ENCODE peak calls at places on chromosome 19, in eight cellular contexts. S is CD8-positive, alpha-beta memory T cell; Z is BJ; X is kidney epithelial cell; U is epithelial cell of proximal tubule; A is upper lobe of right lung; Q is GM23338; T is fibroblast of the aortic adventitia. Y is an unnamed sample.

GRCh38 chr19:20167020-20167644 is at the start of gene ZNF486:
- DNase-seq in S (peak), Z (peak), X (peak), T (peak), Q (peak), A (peak), U (peak), Y (peak)

GRCh38 chr19:28737021-28737525 is 475.9 kb downstream of the UQCRFS1 start:
- DNase-seq in T (peak), X (no peak), A (no peak), U (no peak), Z (peak), Q (peak), S (peak), Y (peak)

GRCh38 chr19:13902993-13903555 is 2.8 kb downstream of the BRME1 start:
- DNase-seq in Q (peak), Z (no peak), T (no peak), X (no peak), A (no peak), S (no peak), U (no peak), Y (no peak)

GRCh38 chr19:6868341-6868740 is 19.0 kb upstream of the ADGRE1 start:
- DNase-seq in S (no peak), Q (no peak), T (no peak), X (no peak), Z (no peak), U (no peak), A (no peak), Y (no peak)

GRCh38 chr19:38210458-38210987 is 13.5 kb downstream of the DPF1 start:
- DNase-seq in S (no peak), A (no peak), X (no peak), Z (no peak), U (no peak), Q (peak), T (peak), Y (no peak)

GRCh38 chr19:42229855-42230331 is 9.8 kb downstream of the ZNF526 start:
- DNase-seq in Z (no peak), S (no peak), U (no peak), A (no peak), X (no peak), Q (no peak), T (no peak), Y (no peak)

GRCh38 chr19:48613024-48613851 is 1.6 kb downstream of the FAM83E start:
- DNase-seq in A (peak), Z (no peak), T (no peak), U (no peak), S (no peak), X (no peak), Q (no peak), Y (no peak)

GRCh38 chr19:40716031-40716654 is 543 bp downstream of the COQ8B start:
- DNase-seq in S (peak), A (no peak), U (peak), Z (no peak), Q (no peak), T (no peak), X (peak), Y (peak)

GRCh38 chr19:32691952-32692726 is 518 bp downstream of the NUDT19 start:
- DNase-seq in A (peak), Z (no peak), U (no peak), Q (peak), S (peak), X (no peak), T (peak), Y (peak)

GRCh38 chr19:53055117-53055516 is 10.6 kb downstream of the ERVV-2 start:
- DNase-seq in T (no peak), U (no peak), A (no peak), X (no peak), Q (no peak), S (no peak), Z (no peak), Y (no peak)

GRCh38 chr19:18475762-18476331 is 37.9 kb upstream of the ISYNA1 start:
- DNase-seq in U (no peak), X (no peak), Q (no peak), A (no peak), Z (no peak), S (no peak), T (no peak), Y (no peak)

GRCh38 chr19:13597625-13598024 is 91.3 kb upstream of the CACNA1A start:
- DNase-seq in X (no peak), S (peak), T (peak), U (no peak), Q (peak), A (no peak), Z (no peak), Y (no peak)

GRCh38 chr19:29623726-29624488 is 17.8 kb downstream of the POP4 start:
- DNase-seq in Q (no peak), T (no peak), X (no peak), S (peak), A (no peak), Z (no peak), U (no peak), Y (no peak)

DNA sequence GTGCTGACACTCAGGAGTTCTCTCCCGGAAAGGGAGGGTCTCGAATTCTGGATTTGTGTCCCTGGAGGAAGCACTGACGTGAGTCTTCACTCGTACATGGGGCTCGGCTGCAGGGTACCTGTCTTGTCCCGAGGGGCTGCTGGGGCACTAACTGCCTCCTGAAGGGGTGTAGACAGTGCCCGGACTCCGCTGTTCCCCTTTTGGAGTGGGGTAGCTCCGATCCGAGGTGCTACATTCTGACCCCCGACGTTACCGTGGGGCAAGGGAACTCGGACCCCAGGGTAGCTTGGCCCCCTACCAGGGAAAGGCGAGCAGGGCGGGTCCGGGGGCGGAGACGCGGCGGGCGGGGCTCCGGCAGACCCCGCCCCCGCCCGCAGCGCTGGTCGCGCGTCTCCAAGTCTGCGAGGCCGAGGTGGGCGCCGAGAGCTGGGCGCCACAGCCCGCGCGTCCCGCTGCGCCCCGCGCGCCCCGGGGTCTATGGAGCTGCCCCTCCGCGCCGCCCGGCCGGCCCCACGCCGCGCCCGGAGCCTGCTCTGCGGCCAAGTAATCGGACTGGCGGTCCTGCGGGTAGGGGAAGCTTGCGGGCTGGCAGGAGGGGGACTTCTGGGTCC is at the start of gene NPAS1:
- DNase-seq in S (no peak), Z (no peak), U (no peak), X (no peak), A (no peak), T (no peak), Q (peak), Y (no peak)
- H3K4me3 ChIP-seq in S (no peak), Z (peak), U (no peak), X (no peak), A (no peak), T (peak), Q (peak), Y (no peak)

GRCh38 chr19:15424692-15425272 is 6.0 kb upstream of the AKAP8L start:
- DNase-seq in A (no peak), U (no peak), X (no peak), T (no peak), S (no peak), Z (no peak), Q (no peak), Y (no peak)

GRCh38 chr19:15425321-15425950 is 6.6 kb upstream of the AKAP8L start:
- DNase-seq in A (no peak), Q (no peak), U (no peak), T (no peak), S (no peak), X (no peak), Z (no peak), Y (no peak)

GRCh38 chr19:15427991-15428471 is 9.2 kb upstream of the AKAP8L start:
- DNase-seq in S (no peak), X (no peak), U (no peak), T (no peak), Q (no peak), Z (no peak), A (no peak), Y (no peak)

GRCh38 chr19:15427350-15427700 is 8.5 kb upstream of the AKAP8L start:
- DNase-seq in Q (no peak), T (no peak), X (no peak), U (no peak), A (no peak), S (no peak), Z (no peak), Y (no peak)

DNA sequence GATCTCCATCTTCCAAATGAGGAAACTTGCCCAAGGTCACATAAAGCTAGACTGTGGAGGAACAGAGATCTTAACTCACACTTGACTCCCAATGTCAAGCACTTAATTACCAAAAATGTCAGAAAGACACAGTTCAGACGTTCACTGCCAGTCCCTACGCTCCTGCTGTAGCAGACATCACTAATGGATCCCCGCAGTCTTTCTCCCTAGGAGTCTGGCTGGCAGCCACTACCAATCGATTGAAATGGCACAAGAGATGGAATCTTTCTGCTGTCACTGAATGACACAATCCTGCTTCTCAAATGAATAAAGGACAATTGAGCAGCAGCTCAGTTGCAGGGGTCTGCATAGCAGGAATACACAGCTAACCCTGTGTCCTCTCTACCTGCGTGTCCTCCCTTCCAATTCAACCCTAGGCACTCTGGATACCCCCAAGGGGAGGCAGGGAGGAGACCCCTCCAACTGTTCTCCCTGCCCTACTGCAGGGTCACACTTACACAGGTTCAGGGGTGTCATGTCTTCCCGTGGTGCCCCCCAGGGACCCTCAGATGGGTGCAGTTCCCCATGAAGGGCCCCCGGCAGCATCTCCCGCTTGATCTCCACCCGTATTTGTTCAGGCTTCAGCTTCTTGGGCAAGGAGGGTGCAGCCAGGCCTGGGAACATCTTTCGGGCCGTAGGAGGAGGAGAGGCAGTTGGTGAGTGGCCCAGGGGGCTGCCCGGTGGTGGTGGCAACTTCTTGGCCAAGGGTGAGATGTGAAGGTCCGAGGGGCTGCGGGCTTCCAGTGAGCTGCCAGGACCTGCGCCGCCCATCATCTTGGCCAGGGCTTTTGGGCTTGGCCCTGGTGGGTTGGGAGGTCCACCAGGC is 7.9 kb upstream of the AKAP8L start:
- DNase-seq in U (no peak), X (no peak), Z (no peak), T (no peak), S (no peak), Q (no peak), A (no peak), Y (no peak)
- H3K4me3 ChIP-seq in U (no peak), X (no peak), Z (no peak), T (no peak), S (no peak), Q (no peak), A (no peak), Y (no peak)

DNA sequence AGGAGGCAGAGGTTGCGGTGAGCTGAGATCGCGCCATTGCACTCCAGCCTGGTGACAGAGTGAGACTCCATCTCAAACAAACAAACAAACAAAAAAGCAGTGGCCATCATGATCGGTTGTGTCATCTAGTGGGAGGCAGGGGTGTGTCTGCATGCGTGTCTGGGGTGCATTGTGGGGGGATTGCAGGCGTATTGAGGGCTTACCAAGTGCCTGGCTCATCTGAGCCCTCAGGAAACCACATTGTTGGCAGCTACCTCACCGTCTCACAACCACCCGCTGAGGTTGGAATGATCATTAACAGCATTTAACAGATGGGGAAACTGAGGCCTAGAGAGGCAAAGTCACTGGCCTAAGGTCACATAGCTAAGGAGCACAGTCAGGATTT is 30.5 kb downstream of the NFIC start:
- DNase-seq in A (no peak), T (no peak), Q (no peak), U (no peak), X (no peak), S (no peak), Z (no peak), Y (no peak)
- H3K4me3 ChIP-seq in A (no peak), T (no peak), Q (no peak), U (no peak), X (no peak), S (no peak), Z (no peak), Y (no peak)

GRCh38 chr19:4580021-4580901 is 20.8 kb upstream of the SEMA6B start:
- DNase-seq in T (no peak), A (no peak), U (no peak), S (no peak), Q (peak), X (no peak), Z (no peak), Y (no peak)
- H3K4me3 ChIP-seq in T (peak), A (peak), U (no peak), S (no peak), Q (peak), X (peak), Z (no peak), Y (no peak)

GRCh38 chr19:964761-965694 is 19.1 kb upstream of the WDR18 start:
- DNase-seq in U (no peak), T (no peak), S (no peak), A (no peak), X (no peak), Z (no peak), Q (peak), Y (no peak)
- H3K4me3 ChIP-seq in U (no peak), T (no peak), S (no peak), A (no peak), X (no peak), Z (no peak), Q (no peak), Y (no peak)

Y was measured in GM06990.